ENCODE peak calls at places on chromosomes 11 and 22, in five cellular contexts. D, W, T, N and H are unnamed samples.

GRCh38 chr11:62615521-62615920 is 2.5 kb downstream of the ROM1 start:
- DNase-seq in D (no peak), W (no peak), T (no peak), N (no peak), H (no peak)

GRCh38 chr11:95085117-95085825 is 4.4 kb upstream of the ENDOD1 start:
- DNase-seq in D (no peak), W (no peak), T (no peak), N (no peak), H (no peak)

GRCh38 chr11:115153135-115153534 is 351.1 kb downstream of the CADM1 start:
- DNase-seq in D (no peak), W (no peak), T (no peak), N (no peak), H (no peak)

GRCh38 chr11:88231894-88232482 is 56.7 kb upstream of the RAB38 start:
- DNase-seq in D (no peak), W (peak; percentile 12), T (no peak), N (no peak), H (no peak)

GRCh38 chr22:49238181-49239141 is 589.2 kb downstream of the BRD1 start:
- DNase-seq in D (no peak), W (no peak), T (no peak), N (peak; percentile 28), H (no peak)

GRCh38 chr11:3021125-3021524 is 29.0 kb upstream of the NAP1L4 start:
- DNase-seq in D (no peak), W (peak; percentile 84), T (no peak), N (no peak), H (no peak)

GRCh38 chr11:131041331-131042040 is 125.2 kb upstream of the SNX19 start:
- DNase-seq in D (no peak), W (no peak), T (no peak), N (no peak), H (no peak)

GRCh38 chr11:64089027-64089360 is 53.3 kb downstream of the FLRT1 start:
- DNase-seq in D (no peak), W (no peak), T (no peak), N (no peak), H (peak; percentile 49)

GRCh38 chr11:128469220-128469619 is 118.1 kb downstream of the ETS1 start:
- DNase-seq in D (no peak), W (no peak), T (no peak), N (no peak), H (no peak)

GRCh38 chr11:65958774-65959420 is 2.6 kb upstream of the SART1 start:
- DNase-seq in D (no peak), W (no peak), T (no peak), N (no peak), H (peak; percentile 61)

GRCh38 chr11:104467414-104467813 is 303.5 kb upstream of the PDGFD start:
- DNase-seq in D (no peak), W (no peak), T (no peak), N (no peak), H (no peak)

GRCh38 chr11:123560001-123560400 is 94.4 kb downstream of the SCN3B start:
- DNase-seq in D (peak; percentile 60), W (peak; percentile 74), T (peak; percentile 64), N (peak; percentile 81), H (no peak)

GRCh38 chr11:6468712-6469495 is 4.8 kb downstream of the TRIM3 start:
- DNase-seq in D (peak; percentile 91), W (peak; percentile 86), T (peak; percentile 89), N (peak; percentile 91), H (peak; percentile 85)

GRCh38 chr11:34706709-34707461 is 86.0 kb downstream of the EHF start:
- DNase-seq in D (no peak), W (no peak), T (no peak), N (no peak), H (no peak)

GRCh38 chr11:31106963-31107576 is 262.5 kb downstream of the DCDC1 start:
- DNase-seq in D (peak; percentile 44), W (peak; percentile 72), T (peak; percentile 24), N (peak; percentile 38), H (no peak)

GRCh38 chr22:37121887-37122591 is 12.5 kb upstream of the TMPRSS6 start:
- DNase-seq in D (no peak), W (peak; percentile 44), T (no peak), N (no peak), H (no peak)

GRCh38 chr11:67640021-67640757 is 626 bp upstream of the TBX10 start:
- DNase-seq in D (no peak), W (peak; percentile 79), T (peak; percentile 50), N (peak; percentile 68), H (no peak)

GRCh38 chr22:19717691-19718254 is 3.5 kb downstream of the SEPTIN5 start:
- DNase-seq in D (peak; percentile 81), W (peak; percentile 66), T (peak; percentile 87), N (peak; percentile 89), H (peak; percentile 97)

GRCh38 chr11:86416494-86416893 is 41.8 kb downstream of the CCDC81 start:
- DNase-seq in D (no peak), W (no peak), T (no peak), N (no peak), H (no peak)

GRCh38 chr11:42054351-42054750 is 594.9 kb upstream of the LRRC4C start:
- DNase-seq in D (no peak), W (no peak), T (no peak), N (no peak), H (no peak)

GRCh38 chr11:119046489-119046888 is 10.5 kb downstream of the HYOU1 start:
- DNase-seq in D (no peak), W (no peak), T (no peak), N (no peak), H (peak; percentile 39)

GRCh38 chr11:117818036-117818858 is 6.3 kb downstream of the FXYD2 start:
- DNase-seq in D (no peak), W (no peak), T (no peak), N (peak; percentile 32), H (no peak)

GRCh38 chr11:3836903-3837302 is 3.9 kb downstream of the RHOG start:
- DNase-seq in D (peak; percentile 60), W (peak; percentile 49), T (peak; percentile 51), N (no peak), H (peak; percentile 79)

GRCh38 chr11:112977620-112978212 is 16.5 kb downstream of the NCAM1 start:
- DNase-seq in D (no peak), W (peak; percentile 32), T (no peak), N (no peak), H (no peak)

GRCh38 chr11:133403900-133404299 is 128.4 kb downstream of the OPCML start:
- DNase-seq in D (no peak), W (no peak), T (no peak), N (no peak), H (no peak)

GRCh38 chr22:44839721-44840120 is 87.3 kb downstream of the ARHGAP8 start:
- DNase-seq in D (no peak), W (no peak), T (no peak), N (no peak), H (no peak)

GRCh38 chr11:36258730-36259360 is 30.4 kb downstream of the COMMD9 start:
- DNase-seq in D (peak; percentile 32), W (peak; percentile 58), T (peak; percentile 31), N (peak; percentile 58), H (peak; percentile 70)

GRCh38 chr11:122981388-122982264 is at the start of gene BSX:
- DNase-seq in D (peak; percentile 58), W (peak; percentile 72), T (peak; percentile 52), N (peak; percentile 62), H (peak; percentile 84)

GRCh38 chr11:61832207-61832606 is 4.1 kb downstream of the FADS2 start:
- DNase-seq in D (no peak), W (no peak), T (no peak), N (no peak), H (no peak)

GRCh38 chr22:31621507-31622160 is 40.4 kb downstream of the PISD start:
- DNase-seq in D (no peak), W (no peak), T (no peak), N (no peak), H (no peak)

GRCh38 chr11:9849384-9849783 is 185.5 kb downstream of the SWAP70 start:
- DNase-seq in D (no peak), W (no peak), T (no peak), N (no peak), H (no peak)

GRCh38 chr22:36796629-36797175 is 20.1 kb downstream of the PVALB start:
- DNase-seq in D (no peak), W (no peak), T (no peak), N (no peak), H (no peak)

GRCh38 chr22:49967333-49968241 is 7.0 kb downstream of the PIM3 start:
- DNase-seq in D (peak; percentile 49), W (peak; percentile 75), T (peak; percentile 59), N (peak; percentile 73), H (peak; percentile 49)

GRCh38 chr11:73187854-73188253 is 30.2 kb upstream of the P2RY2 start:
- DNase-seq in D (no peak), W (no peak), T (no peak), N (no peak), H (no peak)
- H3K4me3 ChIP-seq in D (no peak overlapping the region), W (no peak overlapping the region), T (no peak overlapping the region), N (no peak overlapping the region), H (no peak overlapping the region)

DNA sequence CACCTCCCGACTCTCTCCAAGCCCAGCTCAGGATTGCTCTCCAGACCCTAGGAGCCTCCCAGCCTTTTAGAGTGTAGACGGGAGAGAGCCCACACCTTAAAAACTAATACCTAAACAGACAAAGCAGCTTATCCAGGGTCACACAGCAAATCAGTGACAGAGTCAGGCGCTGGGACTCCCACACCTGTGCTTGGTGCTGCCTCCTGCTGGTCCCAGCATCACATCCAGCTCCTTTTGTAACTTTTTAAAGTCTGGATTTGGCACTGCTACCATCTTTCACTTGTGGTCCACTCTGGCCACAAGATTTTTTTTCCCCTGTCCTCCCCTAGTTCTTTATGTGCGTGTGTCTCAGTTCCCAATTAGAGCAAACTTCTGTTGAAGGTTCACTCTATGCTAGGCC is 4.7 kb downstream of the ANO1 start:
- DNase-seq in D (no peak), W (no peak), T (no peak), N (no peak), H (peak; percentile 15)
- TF ChIP-seq CTCF in D (no peak), W (no peak), T (no peak), N (no peak), H (no peak)

GRCh38 chr22:47200273-47201051 is 438.0 kb downstream of the TBC1D22A start:
- DNase-seq in D (no peak), W (peak; percentile 51), T (no peak), N (peak; percentile 89), H (no peak)
- H3K9me3 ChIP-seq in D (no peaks in the 10 kb centered on the region), W (no peaks in the 10 kb centered on the region), T (no peaks in the 10 kb centered on the region), N (no peaks in the 10 kb centered on the region), H (no peaks in the 10 kb centered on the region)

DNA sequence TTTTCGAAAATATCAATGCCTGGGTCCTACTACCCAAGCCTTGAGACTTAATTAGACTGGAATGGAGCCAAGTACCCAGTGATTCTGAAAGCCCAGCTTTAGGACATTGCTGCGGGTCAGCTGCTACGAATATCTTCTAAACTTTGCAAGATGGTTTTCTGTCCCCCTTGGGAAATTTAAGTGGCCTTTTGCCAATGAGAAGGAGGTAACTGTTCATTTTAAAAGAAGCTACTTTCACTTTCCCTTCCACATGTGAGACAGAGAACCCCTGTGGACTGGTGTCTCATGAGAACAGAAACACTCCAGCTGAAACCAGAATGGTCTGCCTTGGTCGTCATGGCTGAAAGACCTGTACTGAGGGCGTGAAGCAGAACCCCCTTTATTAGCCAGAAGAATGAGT is 74.9 kb downstream of the SC5D start:
- DNase-seq in D (no peak), W (peak; percentile 15), T (no peak), N (no peak), H (no peak)
- H3K4me3 ChIP-seq in D (peak overlapping the region; percentile 5), W (no peak overlapping the region), T (peak overlapping the region; percentile 1), N (no peak overlapping the region), H (no peak overlapping the region)